ENCODE peak calls at places on chromosome 11, in ten cellular contexts. S is heart right ventricle, I is ascending aorta, W is SK-MEL-5, Y is retina, C is activated T-helper 1 cell treated with Interleukin-2 at 50 U/mL for 16 hours, A is dermis blood vessel endothelial cell, O is mammary epithelial cell, V is GM12864, K is HT-29. X is an unnamed sample.

GRCh38 chr11:126046796-126047195 is 15.9 kb downstream of the CDON start:
- DNase-seq in V (no peak), W (no peak), A (peak), O (no peak), K (no peak), Y (no peak), S (no peak), I (no peak), C (no peak), X (no peak)

GRCh38 chr11:75785187-75785586 is 16.6 kb downstream of the DGAT2 start:
- DNase-seq in K (no peak), V (no peak), Y (no peak), I (no peak), C (no peak), O (no peak), S (no peak), W (no peak), A (no peak), X (no peak)

GRCh38 chr11:77589521-77590193 is at the start of gene AQP11:
- DNase-seq in Y (peak), W (peak), V (peak), A (peak), C (peak), K (peak), I (peak), S (peak), O (peak), X (no peak)

GRCh38 chr11:118870396-118871343 is 13.0 kb upstream of the CXCR5 start:
- DNase-seq in A (no peak), I (no peak), K (no peak), S (peak), V (no peak), Y (peak), W (peak), C (no peak), O (no peak), X (no peak)

GRCh38 chr11:115170133-115170815 is 333.9 kb downstream of the CADM1 start:
- DNase-seq in K (peak), V (no peak), O (no peak), Y (peak), C (no peak), A (peak), I (no peak), W (peak), S (no peak), X (no peak)

GRCh38 chr11:101759771-101760450 is 154.9 kb upstream of the CEP126 start:
- DNase-seq in W (peak), I (no peak), S (no peak), A (peak), Y (no peak), K (peak), O (no peak), V (no peak), C (no peak), X (no peak)

GRCh38 chr11:77087723-77088225 is 14.9 kb upstream of the OMP start:
- DNase-seq in K (no peak), W (no peak), O (no peak), V (no peak), C (no peak), Y (no peak), I (no peak), A (no peak), S (no peak), X (no peak)

GRCh38 chr11:111935331-111936044 is 1.7 kb upstream of the DIXDC1 start:
- DNase-seq in O (no peak), C (no peak), I (no peak), W (no peak), A (no peak), Y (no peak), V (no peak), K (no peak), S (no peak), X (no peak)

GRCh38 chr11:66856496-66857233 is at the start of gene LRFN4:
- DNase-seq in S (peak), Y (peak), V (peak), W (no peak), K (peak), C (peak), I (no peak), A (peak), O (peak), X (no peak)

GRCh38 chr11:72354356-72355115 is 79.8 kb downstream of the CLPB start:
- DNase-seq in I (no peak), K (peak), V (no peak), W (no peak), A (peak), O (peak), Y (no peak), S (no peak), C (no peak), X (no peak)

GRCh38 chr11:69664103-69664775 is 10.9 kb downstream of the LTO1 start:
- DNase-seq in K (no peak), W (no peak), C (no peak), A (no peak), I (no peak), Y (no peak), O (no peak), S (no peak), V (no peak), X (no peak)

GRCh38 chr11:109752212-109752825 is 330.3 kb downstream of the C11orf87 start:
- DNase-seq in A (no peak), I (no peak), W (no peak), O (no peak), V (no peak), Y (no peak), S (no peak), C (no peak), K (no peak), X (no peak)

GRCh38 chr11:33868646-33869461 is 23.0 kb downstream of the LMO2 start:
- DNase-seq in C (no peak), S (peak), A (peak), Y (peak), I (no peak), V (no peak), K (no peak), O (no peak), W (no peak), X (no peak)

GRCh38 chr11:7672276-7672959 is 882 bp downstream of the CYB5R2 start:
- DNase-seq in S (no peak), W (no peak), Y (no peak), C (no peak), O (no peak), K (no peak), I (no peak), A (no peak), V (no peak), X (no peak)

GRCh38 chr11:85823816-85824215 is 12.9 kb upstream of the SYTL2 start:
- DNase-seq in W (no peak), S (no peak), I (no peak), Y (no peak), C (peak), K (no peak), V (no peak), A (no peak), O (no peak), X (peak)

GRCh38 chr11:73325036-73325981 is 17.2 kb downstream of the ARHGEF17 start:
- DNase-seq in C (no peak), W (no peak), A (no peak), V (peak), Y (no peak), O (no peak), I (peak), K (no peak), S (peak), X (no peak)

GRCh38 chr11:61815790-61816735 is 740 bp downstream of the FADS1 start:
- DNase-seq in I (peak), O (peak), K (no peak), S (peak), C (peak), W (peak), A (peak), Y (peak), V (no peak), X (peak)

X was measured in effector memory CD4-positive, alpha-beta T cell.